ENCODE peak calls at places on chromosomes 13 and 19, in four cellular contexts. O is DMS153, D is suprapubic skin, S is astrocyte of the spinal cord. Z is an unnamed sample.

GRCh38 chr19:3644351-3645066 is 17.9 kb upstream of the CACTIN start:
- DNase-seq in O (no peak), D (no peak), S (peak), Z (no peak)

GRCh38 chr13:46606915-46607413 is 54.0 kb downstream of the LRCH1 start:
- DNase-seq in O (no peak), S (no peak), D (no peak), Z (no peak)

GRCh38 chr13:51241720-51242119 is 19.5 kb downstream of the FAM124A start:
- DNase-seq in D (no peak), S (no peak), O (no peak), Z (no peak)

GRCh38 chr13:23639672-23640275 is 69.6 kb downstream of the TNFRSF19 start:
- DNase-seq in O (no peak), D (no peak), S (no peak), Z (no peak)

GRCh38 chr19:42052241-42052863 is 17.7 kb downstream of the GRIK5 start:
- DNase-seq in D (no peak), S (no peak), O (peak), Z (peak)

GRCh38 chr19:29383696-29384095 is 142.1 kb upstream of the VSTM2B start:
- DNase-seq in D (peak), O (no peak), S (no peak), Z (no peak)

GRCh38 chr13:92537485-92537884 is 689.1 kb upstream of the GPC6 start:
- DNase-seq in O (no peak), S (no peak), D (no peak), Z (no peak)

GRCh38 chr19:58352760-58353671 is at the start of gene A1BG:
- DNase-seq in O (no peak), S (no peak), D (no peak), Z (no peak)

GRCh38 chr19:11481777-11482383 is 1.0 kb upstream of the ELAVL3 start:
- DNase-seq in O (peak), D (no peak), S (peak), Z (peak)

GRCh38 chr13:25233861-25234260 is 53.4 kb downstream of the MTMR6 start:
- DNase-seq in O (no peak), S (no peak), D (no peak), Z (no peak)

GRCh38 chr19:4066682-4067395 is at the start of gene ZBTB7A:
- DNase-seq in S (peak), O (peak), D (no peak), Z (peak)

GRCh38 chr19:4745986-4746385 is 22.3 kb upstream of the DPP9 start:
- DNase-seq in O (no peak), D (no peak), S (no peak), Z (no peak)

GRCh38 chr13:34162545-34162936 is 344.6 kb downstream of the RFC3 start:
- DNase-seq in D (no peak), O (no peak), S (peak), Z (no peak)

GRCh38 chr19:35132254-35132653 is 2.6 kb downstream of the LGI4 start:
- DNase-seq in S (no peak), D (no peak), O (no peak), Z (no peak)

GRCh38 chr19:1465191-1466016 is 13.6 kb downstream of the C19orf25 start:
- DNase-seq in D (no peak), O (no peak), S (no peak), Z (no peak)

GRCh38 chr19:50046649-50047503 is 21.1 kb downstream of the ZNF473 start:
- DNase-seq in O (no peak), S (no peak), D (peak), Z (no peak)

GRCh38 chr19:29278716-29279115 is 65.8 kb upstream of the UQCRFS1 start:
- DNase-seq in D (peak), S (no peak), O (no peak), Z (no peak)

GRCh38 chr19:47663911-47664771 is 49.1 kb upstream of the EHD2 start:
- DNase-seq in S (peak), O (no peak), D (peak), Z (no peak)

GRCh38 chr13:80306573-80306972 is 34.4 kb downstream of the SPRY2 start:
- DNase-seq in O (no peak), S (no peak), D (no peak), Z (no peak)

GRCh38 chr19:18002347-18002850 is 5.6 kb upstream of the ARRDC2 start:
- DNase-seq in D (no peak), S (no peak), O (no peak), Z (no peak)

GRCh38 chr19:29214411-29214810 is 1.5 kb upstream of the UQCRFS1 start:
- DNase-seq in S (no peak), O (no peak), D (no peak), Z (no peak)

GRCh38 chr13:114063545-114064515 is 68.6 kb downstream of the RASA3 start:
- DNase-seq in S (peak), D (peak), O (no peak), Z (no peak)

GRCh38 chr19:15198006-15198356 is 2.8 kb downstream of the NOTCH3 start:
- DNase-seq in D (no peak), S (no peak), O (no peak), Z (no peak)

Z was measured in NCI-H1092.